ENCODE peak calls at places on chromosome 21, in seven cellular contexts. One of them, this sample, is unnamed.

GRCh38 chr21:46060596-46061061 is 37.3 kb upstream of the COL6A2 start:
- DNase-seq in breast epithelium: peak; percentile 58
- DNase-seq in IMR-90: peak; percentile 100
- DNase-seq in ovary: peak; percentile 75
- DNase-seq in lower leg skin: peak; percentile 95
- DNase-seq in K562: no peak
- DNase-seq in body of pancreas: peak; percentile 41
- DNase-seq in this sample: no peak

GRCh38 chr21:45011911-45012660 is 62.3 kb upstream of the ADARB1 start:
- DNase-seq in body of pancreas: peak; percentile 9
- DNase-seq in IMR-90: peak; percentile 94
- DNase-seq in ovary: peak; percentile 12
- DNase-seq in lower leg skin: no peak
- DNase-seq in breast epithelium: peak; percentile 84
- DNase-seq in K562: no peak
- DNase-seq in this sample: no peak

GRCh38 chr21:46130721-46131720 is 24.4 kb downstream of the FTCD start:
- DNase-seq in body of pancreas: no peak
- DNase-seq in lower leg skin: no peak
- DNase-seq in IMR-90: no peak
- DNase-seq in K562: no peak
- DNase-seq in breast epithelium: no peak
- DNase-seq in ovary: no peak
- DNase-seq in this sample: no peak

GRCh38 chr21:45225741-45226327 is 61.9 kb downstream of the POFUT2 start:
- DNase-seq in ovary: no peak
- DNase-seq in IMR-90: no peak
- DNase-seq in lower leg skin: no peak
- DNase-seq in body of pancreas: no peak
- DNase-seq in K562: no peak
- DNase-seq in breast epithelium: no peak
- DNase-seq in this sample: no peak

GRCh38 chr21:14589855-14590563 is 43.9 kb upstream of the SAMSN1 start:
- DNase-seq in K562: no peak
- DNase-seq in ovary: no peak
- DNase-seq in IMR-90: no peak
- DNase-seq in breast epithelium: no peak
- DNase-seq in lower leg skin: no peak
- DNase-seq in body of pancreas: no peak
- DNase-seq in this sample: no peak

GRCh38 chr21:46048926-46049889 is 48.7 kb upstream of the COL6A2 start:
- DNase-seq in breast epithelium: peak; percentile 87
- DNase-seq in lower leg skin: peak; percentile 97
- DNase-seq in K562: no peak
- DNase-seq in ovary: peak; percentile 93
- DNase-seq in IMR-90: peak; percentile 100
- DNase-seq in body of pancreas: peak; percentile 59
- DNase-seq in this sample: no peak

GRCh38 chr21:34926784-34927548 is 122.1 kb downstream of the RUNX1 start:
- DNase-seq in ovary: no peak
- DNase-seq in lower leg skin: no peak
- DNase-seq in body of pancreas: peak; percentile 25
- DNase-seq in breast epithelium: no peak
- DNase-seq in IMR-90: peak; percentile 44
- DNase-seq in K562: no peak
- DNase-seq in this sample: no peak

GRCh38 chr21:35231115-35231514 is 182.0 kb upstream of the RUNX1 start:
- DNase-seq in lower leg skin: no peak
- DNase-seq in ovary: no peak
- DNase-seq in breast epithelium: no peak
- DNase-seq in body of pancreas: no peak
- DNase-seq in IMR-90: peak; percentile 55
- DNase-seq in K562: no peak
- DNase-seq in this sample: no peak

GRCh38 chr21:35321322-35322200 is 272.5 kb upstream of the RUNX1 start:
- DNase-seq in ovary: no peak
- DNase-seq in IMR-90: no peak
- DNase-seq in K562: no peak
- DNase-seq in breast epithelium: no peak
- DNase-seq in body of pancreas: no peak
- DNase-seq in lower leg skin: no peak
- DNase-seq in this sample: no peak

GRCh38 chr21:23160914-23161313 is 2162.7 kb downstream of the NCAM2 start:
- DNase-seq in IMR-90: no peak
- DNase-seq in lower leg skin: no peak
- DNase-seq in K562: no peak
- DNase-seq in breast epithelium: no peak
- DNase-seq in ovary: no peak
- DNase-seq in body of pancreas: no peak
- DNase-seq in this sample: no peak

GRCh38 chr21:32976791-32977190 is 48.9 kb upstream of the OLIG2 start:
- DNase-seq in IMR-90: no peak
- DNase-seq in K562: no peak
- DNase-seq in body of pancreas: no peak
- DNase-seq in ovary: no peak
- DNase-seq in lower leg skin: no peak
- DNase-seq in breast epithelium: no peak
- DNase-seq in this sample: no peak

GRCh38 chr21:32975811-32976507 is 49.8 kb upstream of the OLIG2 start:
- DNase-seq in ovary: no peak
- DNase-seq in breast epithelium: no peak
- DNase-seq in lower leg skin: no peak
- DNase-seq in K562: no peak
- DNase-seq in IMR-90: no peak
- DNase-seq in body of pancreas: no peak
- DNase-seq in this sample: no peak

GRCh38 chr21:32978346-32979270 is 47.1 kb upstream of the OLIG2 start:
- DNase-seq in ovary: no peak
- DNase-seq in IMR-90: no peak
- DNase-seq in lower leg skin: no peak
- DNase-seq in breast epithelium: no peak
- DNase-seq in K562: no peak
- DNase-seq in body of pancreas: no peak
- DNase-seq in this sample: no peak

GRCh38 chr21:32977216-32977615 is 48.5 kb upstream of the OLIG2 start:
- DNase-seq in K562: no peak
- DNase-seq in body of pancreas: no peak
- DNase-seq in ovary: no peak
- DNase-seq in IMR-90: no peak
- DNase-seq in breast epithelium: no peak
- DNase-seq in lower leg skin: no peak
- DNase-seq in this sample: no peak

GRCh38 chr21:32974653-32975052 is 51.1 kb upstream of the OLIG2 start:
- DNase-seq in body of pancreas: no peak
- DNase-seq in ovary: no peak
- DNase-seq in breast epithelium: no peak
- DNase-seq in IMR-90: no peak
- DNase-seq in K562: no peak
- DNase-seq in lower leg skin: no peak
- DNase-seq in this sample: no peak
- TF ChIP-seq POLR2A in body of pancreas: no peak
- TF ChIP-seq POLR2A in ovary: no peak
- TF ChIP-seq POLR2A in breast epithelium: no peak
- TF ChIP-seq POLR2A in IMR-90: no peak
- TF ChIP-seq POLR2A in K562: no peak
- TF ChIP-seq POLR2A in lower leg skin: no peak
- TF ChIP-seq POLR2A in this sample: no peak

GRCh38 chr21:39080366-39080765 is 102.9 kb downstream of the PSMG1 start:
- DNase-seq in K562: no peak
- DNase-seq in ovary: no peak
- DNase-seq in breast epithelium: no peak
- DNase-seq in lower leg skin: no peak
- DNase-seq in body of pancreas: no peak
- DNase-seq in IMR-90: no peak
- DNase-seq in this sample: no peak

GRCh38 chr21:39084073-39084472 is 99.2 kb downstream of the PSMG1 start:
- DNase-seq in IMR-90: no peak
- DNase-seq in K562: no peak
- DNase-seq in lower leg skin: peak; percentile 75
- DNase-seq in breast epithelium: no peak
- DNase-seq in body of pancreas: no peak
- DNase-seq in ovary: no peak
- DNase-seq in this sample: no peak

GRCh38 chr21:39084979-39085729 is 98.1 kb downstream of the PSMG1 start:
- DNase-seq in body of pancreas: no peak
- DNase-seq in lower leg skin: no peak
- DNase-seq in ovary: no peak
- DNase-seq in K562: no peak
- DNase-seq in breast epithelium: no peak
- DNase-seq in IMR-90: no peak
- DNase-seq in this sample: no peak

GRCh38 chr21:39083377-39084008 is 99.8 kb downstream of the PSMG1 start:
- DNase-seq in breast epithelium: no peak
- DNase-seq in ovary: no peak
- DNase-seq in IMR-90: no peak
- DNase-seq in lower leg skin: peak; percentile 90
- DNase-seq in body of pancreas: no peak
- DNase-seq in K562: no peak
- DNase-seq in this sample: no peak

DNA sequence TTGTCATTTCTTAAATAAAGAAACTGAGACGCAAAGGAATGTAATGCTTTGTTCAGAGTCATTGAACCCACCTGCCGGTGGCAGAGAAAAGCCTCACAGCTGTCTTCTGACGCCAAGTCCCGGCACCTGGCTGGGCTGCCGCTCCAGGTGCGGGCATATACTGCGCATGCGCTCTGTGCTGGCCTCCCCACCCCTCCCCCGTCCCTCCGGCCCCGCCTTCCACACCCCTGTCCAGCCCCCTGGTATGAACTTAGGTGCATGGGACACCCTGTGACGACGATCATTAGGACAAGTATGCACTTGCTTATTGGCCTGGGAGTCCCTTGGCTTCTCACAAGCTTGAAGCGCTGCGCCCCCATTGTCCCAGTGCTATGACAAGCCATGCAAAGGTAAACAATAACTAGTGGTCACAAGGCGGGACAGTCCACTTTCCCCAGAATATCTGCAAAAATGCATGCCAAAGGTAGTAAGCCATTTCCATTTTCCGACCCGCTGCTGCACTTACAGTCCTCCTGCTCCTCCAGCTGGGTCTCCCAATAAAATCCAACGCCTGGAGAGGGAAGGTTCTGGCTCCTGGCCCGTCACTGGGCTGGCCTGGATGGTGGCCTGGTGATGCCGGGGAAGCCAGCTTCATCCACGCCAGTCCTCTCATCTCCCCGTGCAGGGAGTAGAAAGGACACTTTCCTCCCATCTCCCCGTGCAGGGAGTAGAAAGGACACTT is 100.4 kb downstream of the PSMG1 start:
- DNase-seq in K562: peak; percentile 61
- DNase-seq in breast epithelium: peak; percentile 64
- DNase-seq in IMR-90: no peak
- DNase-seq in lower leg skin: no peak
- DNase-seq in ovary: no peak
- DNase-seq in body of pancreas: peak; percentile 57
- DNase-seq in this sample: no peak
- H3K4me3 ChIP-seq in K562: no peak overlapping the region
- H3K4me3 ChIP-seq in breast epithelium: no peak overlapping the region
- H3K4me3 ChIP-seq in IMR-90: no peak overlapping the region
- H3K4me3 ChIP-seq in lower leg skin: no peak overlapping the region
- H3K4me3 ChIP-seq in ovary: no peak overlapping the region
- H3K4me3 ChIP-seq in body of pancreas: no peak overlapping the region
- H3K4me3 ChIP-seq in this sample: peak overlapping the region; percentile 1

GRCh38 chr21:40847956-40848355 is 998 bp upstream of the DSCAM start:
- DNase-seq in breast epithelium: no peak
- DNase-seq in K562: no peak
- DNase-seq in IMR-90: no peak
- DNase-seq in ovary: no peak
- DNase-seq in body of pancreas: no peak
- DNase-seq in lower leg skin: no peak
- DNase-seq in this sample: no peak
- TF ChIP-seq CTCF in breast epithelium: no peak
- TF ChIP-seq CTCF in K562: no peak
- TF ChIP-seq CTCF in IMR-90: no peak
- TF ChIP-seq CTCF in ovary: no peak
- TF ChIP-seq CTCF in body of pancreas: no peak
- TF ChIP-seq CTCF in lower leg skin: no peak
- TF ChIP-seq CTCF in this sample: no peak

DNA sequence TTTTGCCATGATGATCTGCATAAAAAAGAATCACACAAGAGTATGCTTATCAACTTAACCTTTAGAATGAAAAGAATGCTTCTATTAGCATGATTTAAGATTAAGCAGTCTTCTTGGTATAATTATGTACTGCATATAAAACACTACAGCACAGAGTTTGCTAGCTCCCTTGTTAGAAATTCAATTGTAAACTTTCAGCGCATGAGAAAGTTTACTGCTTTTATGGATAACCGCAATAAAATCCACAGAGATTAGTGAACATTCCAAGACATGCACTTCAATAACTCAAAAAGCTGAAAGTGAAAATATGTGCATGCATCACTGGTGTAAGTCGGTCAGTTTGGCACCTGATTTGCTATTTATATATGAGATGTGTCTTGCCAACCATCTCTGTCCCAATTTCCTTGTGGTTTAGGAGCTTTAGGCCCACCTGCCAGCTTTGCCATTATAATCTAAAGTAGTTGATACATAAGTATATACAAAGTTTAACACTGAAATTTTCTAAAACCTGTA is 16.9 kb downstream of the CCT8 start:
- DNase-seq in K562: no peak
- DNase-seq in ovary: no peak
- DNase-seq in breast epithelium: no peak
- DNase-seq in lower leg skin: no peak
- DNase-seq in body of pancreas: no peak
- DNase-seq in IMR-90: no peak
- DNase-seq in this sample: no peak
- TF ChIP-seq POLR2A in K562: no peak
- TF ChIP-seq POLR2A in ovary: no peak
- TF ChIP-seq POLR2A in breast epithelium: no peak
- TF ChIP-seq POLR2A in lower leg skin: no peak
- TF ChIP-seq POLR2A in body of pancreas: no peak
- TF ChIP-seq POLR2A in IMR-90: no peak
- TF ChIP-seq POLR2A in this sample: no peak

DNA sequence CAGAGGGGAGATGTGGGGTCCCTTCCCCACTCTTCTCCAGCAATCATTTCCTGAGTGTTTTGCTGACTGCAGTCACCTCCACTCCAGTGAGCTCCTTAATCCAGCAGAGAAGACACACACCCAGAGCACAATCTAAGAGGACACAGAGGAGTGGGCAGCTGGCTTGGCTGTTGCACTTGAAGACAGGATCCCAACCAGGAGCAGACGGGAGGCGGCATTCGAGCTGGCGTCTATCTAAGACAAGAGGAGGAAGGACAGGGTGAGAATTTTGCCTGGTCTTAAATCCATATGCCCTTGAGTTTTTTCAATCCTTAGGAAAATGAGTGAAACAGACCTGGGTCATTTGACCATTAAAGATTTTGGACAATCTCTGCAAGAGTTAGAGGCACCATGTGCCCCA is 56.1 kb upstream of the SIM2 start:
- DNase-seq in breast epithelium: no peak
- DNase-seq in IMR-90: no peak
- DNase-seq in K562: no peak
- DNase-seq in lower leg skin: peak; percentile 56
- DNase-seq in ovary: no peak
- DNase-seq in body of pancreas: no peak
- DNase-seq in this sample: no peak
- H3K4me3 ChIP-seq in breast epithelium: no peak overlapping the region
- H3K4me3 ChIP-seq in IMR-90: no peak overlapping the region
- H3K4me3 ChIP-seq in K562: no peak overlapping the region
- H3K4me3 ChIP-seq in lower leg skin: no peak overlapping the region
- H3K4me3 ChIP-seq in ovary: no peak overlapping the region
- H3K4me3 ChIP-seq in body of pancreas: no peak overlapping the region
- H3K4me3 ChIP-seq in this sample: no peak overlapping the region

This sample was measured in esophagus squamous epithelium.